ENCODE peak calls at places on chromosomes 12 and 14, in ten cellular contexts. H is testis, A is A549, Y is HFF-Myc, O is prostate gland, R is tibial artery, Q is AG09309, C is dorsolateral prefrontal cortex, Z is HCT116, T is GM23248. N is an unnamed sample.

GRCh38 chr14:80965041-80965440 is 9.6 kb downstream of the TSHR start:
- DNase-seq in H (no peak), A (no peak), Y (no peak), O (no peak), R (no peak), Q (no peak), C (no peak), Z (no peak), T (peak), N (no peak)

GRCh38 chr14:88245321-88245720 is 77.7 kb downstream of the KCNK10 start:
- DNase-seq in H (no peak), A (no peak), Y (no peak), O (no peak), R (no peak), Q (no peak), C (no peak), Z (no peak), T (peak), N (peak)

GRCh38 chr12:60337865-60338549 is 742.2 kb downstream of the SLC16A7 start:
- DNase-seq in H (no peak), A (no peak), Y (no peak), O (no peak), R (no peak), Q (no peak), C (no peak), Z (no peak), T (no peak), N (no peak)

GRCh38 chr12:89861086-89861485 is 152.4 kb upstream of the ATP2B1 start:
- DNase-seq in H (no peak), A (peak), Y (no peak), O (no peak), R (no peak), Q (no peak), C (no peak), Z (no peak), T (no peak), N (no peak)

GRCh38 chr12:92421701-92422100 is 276.1 kb upstream of the BTG1 start:
- DNase-seq in H (no peak), A (peak), Y (no peak), O (no peak), R (no peak), Q (peak), C (no peak), Z (no peak), T (peak), N (peak)

GRCh38 chr12:72790273-72790672 is 518.1 kb downstream of the TRHDE start:
- DNase-seq in H (no peak), A (no peak), Y (no peak), O (no peak), R (no peak), Q (no peak), C (no peak), Z (no peak), T (peak), N (no peak)

GRCh38 chr14:92513204-92513965 is at the start of gene RIN3:
- DNase-seq in H (peak), A (peak), Y (no peak), O (no peak), R (no peak), Q (no peak), C (peak), Z (no peak), T (peak), N (no peak)

GRCh38 chr12:52956987-52957386 is 8.1 kb downstream of the KRT18 start:
- DNase-seq in H (no peak), A (peak), Y (no peak), O (no peak), R (no peak), Q (no peak), C (no peak), Z (no peak), T (no peak), N (no peak)

GRCh38 chr12:31589896-31590729 is 823 bp downstream of the DENND5B start:
- DNase-seq in H (peak), A (peak), Y (peak), O (peak), R (peak), Q (no peak), C (peak), Z (peak), T (peak), N (no peak)

GRCh38 chr12:120363274-120363855 is 5.6 kb downstream of the MSI1 start:
- DNase-seq in H (no peak), A (no peak), Y (peak), O (no peak), R (no peak), Q (no peak), C (no peak), Z (no peak), T (no peak), N (no peak)

GRCh38 chr12:52014567-52015392 is 8.0 kb downstream of the TAMALIN start:
- DNase-seq in H (peak), A (no peak), Y (no peak), O (no peak), R (no peak), Q (no peak), C (no peak), Z (no peak), T (no peak), N (no peak)

GRCh38 chr14:94445003-94445402 is 7.6 kb downstream of the SERPINA11 start:
- DNase-seq in H (no peak), A (no peak), Y (no peak), O (no peak), R (no peak), Q (no peak), C (no peak), Z (no peak), T (no peak), N (no peak)

GRCh38 chr12:2998789-2999264 is 39.6 kb downstream of the TEAD4 start:
- DNase-seq in H (peak), A (no peak), Y (no peak), O (no peak), R (peak), Q (peak), C (peak), Z (no peak), T (peak), N (peak)

GRCh38 chr14:24597403-24597802 is 12.1 kb downstream of the GZMH start:
- DNase-seq in H (no peak), A (no peak), Y (no peak), O (no peak), R (no peak), Q (no peak), C (no peak), Z (no peak), T (no peak), N (no peak)

GRCh38 chr12:130916251-130916911 is 37.3 kb upstream of the ADGRD1 start:
- DNase-seq in H (peak), A (peak), Y (no peak), O (no peak), R (peak), Q (peak), C (peak), Z (peak), T (peak), N (no peak)

GRCh38 chr14:81323094-81323493 is 77.0 kb downstream of the STON2 start:
- DNase-seq in H (no peak), A (no peak), Y (no peak), O (no peak), R (no peak), Q (no peak), C (no peak), Z (no peak), T (no peak), N (no peak)

GRCh38 chr12:122859303-122860051 is 24.2 kb downstream of the HIP1R start:
- DNase-seq in H (no peak), A (no peak), Y (no peak), O (no peak), R (peak), Q (no peak), C (no peak), Z (no peak), T (no peak), N (no peak)

GRCh38 chr12:21823581-21823980 is 49.1 kb upstream of the KCNJ8 start:
- DNase-seq in H (no peak), A (no peak), Y (no peak), O (no peak), R (peak), Q (no peak), C (peak), Z (no peak), T (peak), N (no peak)

GRCh38 chr12:111932241-111932640 is 80.7 kb downstream of the TMEM116 start:
- DNase-seq in H (no peak), A (no peak), Y (no peak), O (no peak), R (no peak), Q (no peak), C (no peak), Z (no peak), T (no peak), N (no peak)

GRCh38 chr12:131091976-131092691 is 138.4 kb downstream of the ADGRD1 start:
- DNase-seq in H (peak), A (no peak), Y (no peak), O (no peak), R (peak), Q (no peak), C (peak), Z (no peak), T (no peak), N (no peak)

GRCh38 chr12:81596558-81596957 is 162.6 kb downstream of the PPFIA2 start:
- DNase-seq in H (no peak), A (no peak), Y (no peak), O (no peak), R (no peak), Q (no peak), C (no peak), Z (no peak), T (no peak), N (no peak)

GRCh38 chr14:93914278-93914677 is 12.9 kb upstream of the FAM181A start:
- DNase-seq in H (no peak), A (no peak), Y (no peak), O (no peak), R (no peak), Q (no peak), C (no peak), Z (no peak), T (no peak), N (no peak)

GRCh38 chr12:126337556-126337955 is 1272.3 kb downstream of the AACS start:
- DNase-seq in H (no peak), A (no peak), Y (peak), O (no peak), R (no peak), Q (peak), C (no peak), Z (no peak), T (peak), N (peak)

GRCh38 chr12:80958162-80958561 is 20.4 kb upstream of the LIN7A start:
- DNase-seq in H (no peak), A (no peak), Y (no peak), O (no peak), R (no peak), Q (no peak), C (no peak), Z (no peak), T (no peak), N (no peak)

GRCh38 chr14:99734406-99735051 is 50.4 kb downstream of the CYP46A1 start:
- DNase-seq in H (no peak), A (no peak), Y (no peak), O (no peak), R (peak), Q (no peak), C (no peak), Z (no peak), T (no peak), N (no peak)

GRCh38 chr14:94681300-94682060 is 69.3 kb downstream of the SERPINA3 start:
- DNase-seq in H (peak), A (peak), Y (no peak), O (peak), R (peak), Q (peak), C (peak), Z (peak), T (peak), N (peak)

GRCh38 chr12:62767946-62768345 is 167.0 kb downstream of the PPM1H start:
- DNase-seq in H (no peak), A (no peak), Y (no peak), O (no peak), R (no peak), Q (no peak), C (no peak), Z (no peak), T (no peak), N (no peak)

GRCh38 chr12:115870527-115870926 is 407.0 kb downstream of the MED13L start:
- DNase-seq in H (no peak), A (no peak), Y (no peak), O (no peak), R (no peak), Q (no peak), C (no peak), Z (no peak), T (no peak), N (no peak)

GRCh38 chr14:65069874-65070709 is 32.2 kb downstream of the MAX start:
- DNase-seq in H (no peak), A (no peak), Y (no peak), O (peak), R (no peak), Q (no peak), C (no peak), Z (no peak), T (no peak), N (no peak)

GRCh38 chr12:48512855-48513254 is 12.6 kb upstream of the OR8S1 start:
- DNase-seq in H (no peak), A (no peak), Y (no peak), O (no peak), R (no peak), Q (no peak), C (no peak), Z (no peak), T (no peak), N (no peak)

GRCh38 chr14:47438650-47439140 is 236.7 kb downstream of the MDGA2 start:
- DNase-seq in H (no peak), A (no peak), Y (no peak), O (no peak), R (no peak), Q (no peak), C (no peak), Z (no peak), T (no peak), N (no peak)

GRCh38 chr12:54478270-54478669 is 4.9 kb upstream of the GTSF1 start:
- DNase-seq in H (no peak), A (no peak), Y (no peak), O (no peak), R (no peak), Q (no peak), C (no peak), Z (no peak), T (no peak), N (no peak)

GRCh38 chr14:69013943-69014782 is 35.1 kb upstream of the ACTN1 start:
- DNase-seq in H (peak), A (peak), Y (peak), O (peak), R (no peak), Q (no peak), C (peak), Z (no peak), T (peak), N (peak)

GRCh38 chr12:91326043-91327027 is 143.7 kb upstream of the DCN start:
- DNase-seq in H (peak), A (peak), Y (peak), O (peak), R (no peak), Q (no peak), C (no peak), Z (peak), T (peak), N (no peak)

GRCh38 chr14:23407516-23408306 is at the start of gene MYH6:
- DNase-seq in H (no peak), A (no peak), Y (no peak), O (no peak), R (no peak), Q (no peak), C (no peak), Z (no peak), T (no peak), N (no peak)

GRCh38 chr12:46678441-46678840 is 147.4 kb downstream of the SLC38A4 start:
- DNase-seq in H (no peak), A (no peak), Y (no peak), O (peak), R (no peak), Q (no peak), C (no peak), Z (no peak), T (no peak), N (no peak)

GRCh38 chr12:27751386-27752047 is 28.5 kb upstream of the KLHL42 start:
- DNase-seq in H (no peak), A (peak), Y (no peak), O (peak), R (no peak), Q (no peak), C (no peak), Z (peak), T (no peak), N (no peak)

GRCh38 chr12:49108958-49109404 is 1.7 kb downstream of the LMBR1L start:
- DNase-seq in H (peak), A (no peak), Y (no peak), O (no peak), R (peak), Q (no peak), C (no peak), Z (no peak), T (peak), N (no peak)

GRCh38 chr12:93763746-93764147 is 86.6 kb downstream of the CRADD start:
- DNase-seq in H (no peak), A (peak), Y (no peak), O (no peak), R (no peak), Q (no peak), C (no peak), Z (no peak), T (no peak), N (no peak)

GRCh38 chr12:39622306-39622705 is 2.7 kb upstream of the ABCD2 start:
- DNase-seq in H (no peak), A (no peak), Y (no peak), O (no peak), R (no peak), Q (no peak), C (no peak), Z (no peak), T (no peak), N (no peak)

DNA sequence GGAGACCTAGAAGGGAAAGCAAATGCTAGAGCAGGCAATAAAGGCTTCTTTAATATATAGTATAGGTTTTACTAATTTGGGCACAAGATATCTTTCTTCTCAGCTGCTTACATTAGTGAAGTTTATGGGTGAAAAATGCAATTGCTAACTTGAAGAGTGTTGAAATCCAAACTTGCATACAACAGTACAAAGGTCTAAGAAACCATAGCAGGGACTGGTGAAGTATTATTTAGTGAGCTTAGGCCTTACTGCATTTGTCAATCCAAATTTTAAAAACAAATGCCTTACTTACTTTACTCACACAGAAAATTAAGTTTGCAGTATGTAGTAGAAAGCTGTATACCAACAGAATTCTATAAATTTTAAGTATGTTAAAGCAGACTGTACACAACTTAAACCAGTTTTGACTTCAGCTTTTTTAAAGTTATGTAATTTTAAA is 1.4 kb upstream of the AP4S1 start:
- DNase-seq in H (no peak), A (no peak), Y (no peak), O (no peak), R (no peak), Q (no peak), C (no peak), Z (no peak), T (peak), N (no peak)
- H3K4me3 ChIP-seq in H (no peak), A (peak), Y (peak), O (no peak), R (peak), Q (no peak), C (no peak), Z (peak), T (peak), N (peak)

GRCh38 chr14:60515696-60516284 is 6.8 kb downstream of the SIX6 start:
- DNase-seq in H (no peak), A (no peak), Y (no peak), O (no peak), R (peak), Q (no peak), C (no peak), Z (no peak), T (no peak), N (no peak)
- H3K4me3 ChIP-seq in H (peak), A (no peak), Y (no peak), O (no peak), R (peak), Q (no peak), C (no peak), Z (no peak), T (no peak), N (no peak)

DNA sequence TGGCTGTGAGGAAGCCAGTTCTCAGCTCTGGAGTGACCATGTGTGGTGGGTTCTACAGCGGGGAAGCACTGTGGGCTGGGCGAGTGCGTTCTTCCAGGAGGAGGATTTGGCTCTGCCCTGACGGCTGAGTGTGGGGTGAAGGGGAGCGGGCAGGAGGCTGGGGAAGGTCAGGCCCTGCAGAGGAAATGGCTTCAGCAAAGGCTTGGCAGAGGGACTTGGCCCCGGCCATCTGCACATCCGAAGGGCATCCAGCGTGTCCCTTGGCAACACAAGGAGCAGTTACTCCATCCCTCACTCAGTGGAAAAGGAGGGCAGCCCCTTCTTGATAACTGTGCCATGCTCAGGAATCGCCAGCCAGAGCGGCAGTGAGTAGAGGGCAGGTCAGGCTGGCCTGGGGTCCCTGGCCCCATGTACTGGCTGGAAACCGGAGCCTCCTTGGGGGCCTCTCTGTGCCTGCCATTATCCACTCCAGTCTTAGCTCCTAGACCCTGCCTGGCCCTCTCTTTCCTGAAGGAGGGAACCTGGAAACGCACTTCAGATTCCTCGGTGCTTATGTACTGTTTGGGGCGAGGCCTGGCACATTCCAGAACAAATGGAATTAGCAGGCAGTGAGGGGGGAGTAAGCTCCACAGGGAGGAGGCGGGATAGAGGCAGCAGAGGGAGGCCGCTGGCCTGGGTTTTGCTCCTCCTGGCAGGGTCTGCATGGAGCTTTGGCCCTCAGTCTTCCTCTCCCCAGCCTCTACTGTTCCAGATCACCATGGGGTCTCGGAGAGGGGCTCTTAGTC is 133.6 kb upstream of the NCOR2 start:
- DNase-seq in H (peak), A (peak), Y (no peak), O (no peak), R (peak), Q (no peak), C (no peak), Z (no peak), T (peak), N (no peak)
- H3K4me3 ChIP-seq in H (no peak), A (no peak), Y (no peak), O (no peak), R (no peak), Q (no peak), C (no peak), Z (no peak), T (no peak), N (no peak)

GRCh38 chr14:103846008-103846568 is 1.3 kb downstream of the PPP1R13B start:
- DNase-seq in H (no peak), A (no peak), Y (no peak), O (no peak), R (no peak), Q (no peak), C (no peak), Z (no peak), T (no peak), N (no peak)

GRCh38 chr14:103845327-103845726 is 2.0 kb downstream of the PPP1R13B start:
- DNase-seq in H (no peak), A (no peak), Y (no peak), O (no peak), R (no peak), Q (no peak), C (no peak), Z (no peak), T (no peak), N (no peak)

GRCh38 chr14:103847954-103848719 is 762 bp upstream of the PPP1R13B start:
- DNase-seq in H (peak), A (no peak), Y (no peak), O (no peak), R (peak), Q (no peak), C (no peak), Z (no peak), T (peak), N (no peak)

GRCh38 chr14:103847439-103847953 is at the start of gene PPP1R13B:
- DNase-seq in H (peak), A (peak), Y (peak), O (peak), R (peak), Q (peak), C (peak), Z (peak), T (peak), N (peak)

GRCh38 chr14:103846569-103847438 is 571 bp downstream of the PPP1R13B start:
- DNase-seq in H (peak), A (no peak), Y (no peak), O (no peak), R (peak), Q (no peak), C (no peak), Z (no peak), T (peak), N (no peak)
- H3K4me3 ChIP-seq in H (peak), A (peak), Y (peak), O (peak), R (peak), Q (peak), C (peak), Z (peak), T (peak), N (peak)

GRCh38 chr12:43147893-43148292 is 404.1 kb downstream of the ADAMTS20 start:
- DNase-seq in H (no peak), A (no peak), Y (no peak), O (no peak), R (no peak), Q (peak), C (no peak), Z (no peak), T (peak), N (peak)
- H3K4me3 ChIP-seq in H (no peak), A (no peak), Y (no peak), O (no peak), R (no peak), Q (no peak), C (no peak), Z (no peak), T (no peak), N (no peak)

N was measured in skeletal muscle cell.